ENCODE peak calls at places on chromosome 17, in ten cellular contexts. X, T, Z, C, G, O, B, M, R and H are unnamed samples.

GRCh38 chr17:31859487-31860008 is 504 bp upstream of the COPRS start:
- DNase-seq in Z (no peak), M (no peak), G (no peak), T (no peak), C (no peak), R (no peak), B (no peak), O (no peak), X (peak), H (no peak)

GRCh38 chr17:6574689-6575595 is 18.6 kb upstream of the PITPNM3 start:
- DNase-seq in M (peak), X (no peak), B (no peak), C (no peak), T (no peak), Z (peak), R (peak), O (peak), G (no peak), H (peak)

GRCh38 chr17:50903604-50904521 is 37.7 kb upstream of the TOB1 start:
- DNase-seq in B (no peak), C (no peak), O (peak), Z (no peak), T (no peak), R (peak), X (no peak), M (no peak), G (no peak), H (peak)

GRCh38 chr17:58280480-58281217 is at the start of gene MPO:
- DNase-seq in O (no peak), Z (no peak), R (no peak), T (no peak), B (no peak), C (no peak), G (no peak), X (no peak), M (no peak), H (no peak)

GRCh38 chr17:7138800-7139381 is 24.3 kb upstream of the ASGR2 start:
- DNase-seq in R (no peak), Z (no peak), G (no peak), T (no peak), C (no peak), O (no peak), M (no peak), B (no peak), X (no peak), H (no peak)

GRCh38 chr17:27647755-27648154 is 16.8 kb downstream of the LGALS9 start:
- DNase-seq in M (no peak), T (no peak), R (no peak), X (no peak), O (no peak), C (no peak), B (no peak), G (no peak), Z (no peak), H (no peak)

GRCh38 chr17:616407-616806 is 98.2 kb downstream of the VPS53 start:
- DNase-seq in M (no peak), B (no peak), Z (no peak), C (no peak), X (no peak), O (no peak), T (no peak), R (no peak), G (no peak), H (no peak)

GRCh38 chr17:21280081-21280518 is 4.4 kb upstream of the MAP2K3 start:
- DNase-seq in G (peak), R (peak), X (peak), O (peak), M (peak), C (peak), Z (peak), T (no peak), B (peak), H (peak)

GRCh38 chr17:6721744-6722143 is 8.6 kb upstream of the SLC13A5 start:
- DNase-seq in R (no peak), M (no peak), T (no peak), G (no peak), X (no peak), O (no peak), B (no peak), C (no peak), Z (no peak), H (no peak)

GRCh38 chr17:78132086-78132676 is 1.6 kb downstream of the TMC8 start:
- DNase-seq in G (peak), T (no peak), C (peak), O (no peak), B (peak), X (peak), R (no peak), M (no peak), Z (peak), H (no peak)
- TF ChIP-seq CTCF in G (no peak), T (no peak), C (no peak), O (no peak), B (no peak), X (no peak), R (no peak), M (no peak), Z (peak), H (no peak)

GRCh38 chr17:40425741-40426140 is 8.0 kb upstream of the TOP2A start:
- DNase-seq in X (peak), C (no peak), Z (no peak), G (peak), R (no peak), M (no peak), O (no peak), B (no peak), T (no peak), H (no peak)

GRCh38 chr17:40419559-40420331 is 2.0 kb upstream of the TOP2A start:
- DNase-seq in O (no peak), R (no peak), M (no peak), C (no peak), Z (no peak), T (no peak), B (no peak), G (peak), X (no peak), H (no peak)

GRCh38 chr17:40427002-40427491 is 9.4 kb upstream of the TOP2A start:
- DNase-seq in Z (no peak), C (no peak), B (no peak), T (no peak), G (peak), X (peak), M (no peak), R (no peak), O (no peak), H (no peak)

GRCh38 chr17:40418428-40418706 is 671 bp upstream of the TOP2A start:
- DNase-seq in M (no peak), X (no peak), B (no peak), Z (no peak), R (no peak), G (no peak), O (no peak), C (no peak), T (no peak), H (no peak)

GRCh38 chr17:40422990-40423611 is 5.4 kb upstream of the TOP2A start:
- DNase-seq in R (no peak), Z (no peak), T (no peak), M (no peak), C (no peak), O (no peak), G (peak), B (no peak), X (peak), H (no peak)
- TF ChIP-seq CTCF in R (no peak), Z (no peak), T (no peak), M (no peak), C (no peak), O (peak), G (peak), B (no peak), X (peak), H (no peak)

GRCh38 chr17:30000001-30000754 is 58.7 kb downstream of the EFCAB5 start:
- DNase-seq in X (no peak), B (no peak), R (no peak), G (no peak), C (no peak), Z (no peak), O (no peak), T (no peak), M (no peak), H (peak)
- TF ChIP-seq CTCF in X (no peak), B (no peak), R (no peak), G (no peak), C (no peak), Z (no peak), O (peak), T (peak), M (no peak), H (no peak)

GRCh38 chr17:8489841-8490240 is 54.2 kb downstream of the NDEL1 start:
- DNase-seq in X (no peak), C (no peak), T (no peak), R (peak), B (no peak), O (peak), Z (no peak), G (no peak), M (no peak), H (no peak)
- TF ChIP-seq CTCF in X (no peak), C (no peak), T (no peak), R (no peak), B (no peak), O (no peak), Z (no peak), G (no peak), M (no peak), H (no peak)

GRCh38 chr17:61642768-61643167 is 51.7 kb upstream of the NACA2 start:
- DNase-seq in X (no peak), G (no peak), B (no peak), R (no peak), M (no peak), C (no peak), T (no peak), Z (no peak), O (no peak), H (no peak)
- TF ChIP-seq CTCF in X (no peak), G (no peak), B (no peak), R (no peak), M (no peak), C (no peak), T (no peak), Z (no peak), O (no peak), H (no peak)

GRCh38 chr17:78347453-78347852 is 12.4 kb downstream of the SOCS3 start:
- DNase-seq in Z (no peak), X (no peak), O (no peak), C (peak), B (no peak), R (no peak), G (no peak), M (no peak), T (no peak), H (no peak)

GRCh38 chr17:78348055-78348745 is 11.7 kb downstream of the SOCS3 start:
- DNase-seq in M (no peak), T (no peak), B (no peak), C (no peak), G (no peak), O (no peak), X (no peak), R (no peak), Z (no peak), H (no peak)

GRCh38 chr17:78355045-78355641 is 4.7 kb downstream of the SOCS3 start:
- DNase-seq in C (no peak), O (no peak), X (no peak), Z (no peak), T (no peak), M (no peak), B (no peak), R (no peak), G (no peak), H (no peak)

GRCh38 chr17:78349831-78350631 is 9.8 kb downstream of the SOCS3 start:
- DNase-seq in T (no peak), R (no peak), M (no peak), X (no peak), G (no peak), B (no peak), O (no peak), C (no peak), Z (no peak), H (no peak)

DNA sequence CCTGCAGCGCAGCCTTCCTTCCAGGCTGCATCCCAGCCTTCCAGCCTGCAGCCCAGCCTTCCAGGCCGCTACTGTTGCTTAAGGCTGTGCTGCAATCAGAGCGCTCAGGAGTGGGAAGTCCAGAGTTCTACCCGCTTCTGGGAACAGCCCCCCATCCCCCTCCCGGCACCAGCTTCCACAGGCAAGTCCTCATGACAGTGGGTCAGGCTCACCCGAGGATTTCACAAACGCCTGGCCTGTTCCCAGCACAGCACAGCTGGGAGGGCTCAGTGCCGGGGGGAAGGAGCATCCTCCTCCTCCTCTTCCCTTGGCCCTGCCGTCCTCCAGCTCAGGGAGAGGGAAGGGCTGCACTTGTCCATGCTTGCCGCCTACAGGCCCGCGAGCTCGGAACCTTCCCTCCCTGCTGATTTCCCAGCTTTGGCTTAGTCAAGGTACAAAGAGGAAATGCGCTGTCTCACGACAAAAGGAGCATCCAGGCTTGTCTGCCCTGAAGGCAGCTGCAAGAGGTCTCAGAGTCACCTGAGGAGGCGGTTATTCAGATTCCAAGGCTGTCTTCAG is 8.3 kb downstream of the SOCS3 start:
- DNase-seq in O (peak), Z (no peak), M (peak), C (peak), G (peak), T (peak), R (peak), X (peak), B (no peak), H (peak)
- TF ChIP-seq CTCF in O (peak), Z (no peak), M (no peak), C (no peak), G (no peak), T (peak), R (peak), X (peak), B (no peak), H (no peak)

DNA sequence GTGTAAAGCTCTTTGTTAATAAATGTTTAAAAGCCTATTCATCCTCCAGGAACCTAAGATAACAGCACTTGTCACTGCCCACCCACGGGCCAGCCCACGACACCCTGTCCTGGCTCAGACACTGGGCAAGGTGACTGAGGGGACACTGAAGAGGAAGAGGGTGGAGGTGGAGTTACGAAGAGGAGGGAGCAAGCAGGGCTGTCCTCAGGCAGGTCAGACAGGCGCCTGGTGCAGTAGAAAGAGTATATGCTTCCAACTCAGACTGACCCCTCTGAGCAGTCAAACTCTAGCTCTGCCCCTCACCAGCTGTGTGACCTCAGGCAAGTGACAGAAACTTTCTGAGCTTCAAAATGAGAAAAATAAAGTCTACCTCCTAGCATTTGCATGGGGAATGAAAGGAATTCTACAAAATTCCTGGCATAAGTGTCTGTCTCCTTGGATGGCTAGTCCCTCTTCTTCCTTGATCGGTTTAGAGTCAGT is 22.8 kb downstream of the TEX2 start:
- DNase-seq in Z (no peak), T (no peak), O (no peak), R (peak), X (no peak), C (no peak), G (no peak), B (no peak), M (no peak), H (no peak)
- TF ChIP-seq CTCF in Z (no peak), T (peak), O (no peak), R (no peak), X (peak), C (no peak), G (no peak), B (no peak), M (peak), H (no peak)

DNA sequence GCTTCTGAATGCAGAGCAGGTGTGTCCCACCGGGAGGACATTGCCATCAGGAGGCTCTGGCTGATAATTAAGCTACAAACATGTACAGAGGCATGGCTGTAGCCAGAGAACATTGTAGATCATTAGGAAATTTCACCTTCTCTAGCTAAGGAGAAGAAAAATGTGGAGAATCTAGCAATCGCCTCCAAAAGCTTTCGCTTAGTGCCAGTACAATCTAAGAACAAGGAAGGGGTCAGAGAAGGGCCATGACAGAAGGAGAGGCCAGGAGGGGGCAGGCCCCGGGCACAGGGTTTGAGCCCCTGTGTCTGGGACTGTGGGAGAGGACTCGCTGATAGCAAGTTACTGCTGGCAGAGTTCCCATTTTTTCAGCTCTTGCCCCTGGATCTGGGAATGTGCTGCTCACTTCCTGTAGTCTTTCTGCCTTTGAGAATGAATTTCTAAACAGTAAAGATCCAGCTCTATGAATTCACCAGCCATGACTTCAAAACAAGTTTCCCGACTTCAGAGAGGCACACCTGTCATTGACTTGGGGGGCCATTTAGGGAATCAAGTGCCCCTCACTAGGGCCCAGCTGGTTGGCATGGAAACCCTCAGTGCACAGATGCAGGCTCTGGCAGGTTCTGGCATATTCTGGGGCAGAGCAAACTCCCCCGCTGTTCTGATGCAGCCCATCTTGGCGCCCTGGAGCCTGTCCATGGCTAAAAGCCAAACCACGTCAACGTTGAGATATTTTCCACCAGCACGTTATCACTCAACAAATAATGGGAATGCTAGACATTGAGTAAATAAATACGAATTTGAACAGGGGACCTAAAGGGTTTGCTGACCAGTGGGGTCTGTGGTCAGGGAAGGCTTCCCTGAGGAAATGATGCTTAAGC is 59.5 kb upstream of the CACNG4 start:
- DNase-seq in X (no peak), Z (no peak), B (peak), O (peak), G (no peak), R (peak), T (no peak), C (peak), M (peak), H (peak)
- TF ChIP-seq CTCF in X (no peak), Z (no peak), B (no peak), O (no peak), G (no peak), R (no peak), T (no peak), C (peak), M (no peak), H (no peak)